ENCODE peak calls at places on chromosomes 5 and 9, in five cellular contexts. W, R, Q, N and S are unnamed samples.

GRCh38 chr9:110638381-110638954 is 30.1 kb upstream of the MUSK start:
- DNase-seq in W (no peak), R (no peak), Q (no peak), N (no peak), S (no peak)

GRCh38 chr9:70081120-70081495 is 37.5 kb downstream of the MAMDC2 start:
- DNase-seq in W (no peak), R (peak), Q (no peak), N (peak), S (no peak)

GRCh38 chr9:76191493-76191892 is 202.7 kb downstream of the RFK start:
- DNase-seq in W (no peak), R (no peak), Q (no peak), N (no peak), S (no peak)

GRCh38 chr9:89418112-89418872 is 79.6 kb downstream of the SEMA4D start:
- DNase-seq in W (no peak), R (no peak), Q (no peak), N (no peak), S (no peak)

GRCh38 chr9:76789850-76790249 is 25.6 kb downstream of the PCA3 start:
- DNase-seq in W (no peak), R (no peak), Q (no peak), N (no peak), S (no peak)

GRCh38 chr9:105502276-105502675 is 54.4 kb downstream of the FSD1L start:
- DNase-seq in W (no peak), R (no peak), Q (no peak), N (no peak), S (no peak)

GRCh38 chr5:41193462-41194166 is 19.7 kb downstream of the C6 start:
- DNase-seq in W (peak), R (peak), Q (peak), N (peak), S (peak)

GRCh38 chr5:119355244-119355635 is 579 bp upstream of the TNFAIP8 start:
- DNase-seq in W (no peak), R (no peak), Q (no peak), N (no peak), S (no peak)

GRCh38 chr5:41246376-41246775 is 33.0 kb upstream of the C6 start:
- DNase-seq in W (no peak), R (peak), Q (no peak), N (no peak), S (no peak)

GRCh38 chr9:81477669-81478068 is 211.7 kb downstream of the TLE1 start:
- DNase-seq in W (no peak), R (no peak), Q (no peak), N (no peak), S (no peak)
- H3K4me3 ChIP-seq in W (no peak), R (no peak), Q (no peak), N (no peak), S (no peak)

DNA sequence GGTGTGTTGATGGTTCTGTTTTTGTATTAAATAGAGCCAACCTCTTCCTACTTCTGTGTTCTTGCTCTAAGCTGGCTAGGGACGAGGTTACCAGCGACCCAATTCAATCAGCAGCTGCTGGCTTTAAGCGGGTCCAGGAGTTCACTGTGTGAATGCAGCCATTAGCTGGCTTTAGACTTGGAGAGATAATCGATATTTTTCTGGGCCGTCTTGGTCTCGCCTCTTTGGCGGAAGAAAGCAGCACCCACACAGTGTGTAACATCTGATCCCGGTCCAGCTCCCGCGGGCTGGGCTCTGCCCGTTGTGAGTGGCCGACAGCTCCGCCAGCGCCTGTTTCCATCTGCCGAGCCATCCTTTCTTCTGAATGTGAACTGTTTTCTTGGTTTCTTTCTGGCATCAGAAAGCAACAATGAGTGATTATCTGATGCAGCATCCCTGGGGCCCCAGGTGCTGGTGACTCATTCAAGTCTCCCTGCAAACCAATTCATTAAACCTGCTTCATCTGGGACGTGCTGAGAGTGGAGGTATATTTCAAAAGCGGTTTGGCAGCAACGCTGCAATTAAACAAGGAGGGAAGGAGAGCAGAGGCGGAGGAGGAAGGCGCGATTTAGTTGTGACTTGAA is 90.8 kb upstream of the IRX4 start:
- DNase-seq in W (no peak), R (no peak), Q (no peak), N (no peak), S (peak)
- H3K27ac ChIP-seq in W (no peak), R (no peak), Q (no peak), N (no peak), S (no peak)

GRCh38 chr5:65721775-65722574 is at the start of the genes NLN and SGTB:
- DNase-seq in W (peak), R (peak), Q (peak), N (peak), S (peak)

GRCh38 chr5:65721050-65721774 is 697 bp downstream of the SGTB start:
- DNase-seq in W (peak), R (peak), Q (peak), N (peak), S (peak)

GRCh38 chr5:65722575-65723424 is 795 bp downstream of the NLN start:
- DNase-seq in W (peak), R (peak), Q (no peak), N (no peak), S (no peak)

DNA sequence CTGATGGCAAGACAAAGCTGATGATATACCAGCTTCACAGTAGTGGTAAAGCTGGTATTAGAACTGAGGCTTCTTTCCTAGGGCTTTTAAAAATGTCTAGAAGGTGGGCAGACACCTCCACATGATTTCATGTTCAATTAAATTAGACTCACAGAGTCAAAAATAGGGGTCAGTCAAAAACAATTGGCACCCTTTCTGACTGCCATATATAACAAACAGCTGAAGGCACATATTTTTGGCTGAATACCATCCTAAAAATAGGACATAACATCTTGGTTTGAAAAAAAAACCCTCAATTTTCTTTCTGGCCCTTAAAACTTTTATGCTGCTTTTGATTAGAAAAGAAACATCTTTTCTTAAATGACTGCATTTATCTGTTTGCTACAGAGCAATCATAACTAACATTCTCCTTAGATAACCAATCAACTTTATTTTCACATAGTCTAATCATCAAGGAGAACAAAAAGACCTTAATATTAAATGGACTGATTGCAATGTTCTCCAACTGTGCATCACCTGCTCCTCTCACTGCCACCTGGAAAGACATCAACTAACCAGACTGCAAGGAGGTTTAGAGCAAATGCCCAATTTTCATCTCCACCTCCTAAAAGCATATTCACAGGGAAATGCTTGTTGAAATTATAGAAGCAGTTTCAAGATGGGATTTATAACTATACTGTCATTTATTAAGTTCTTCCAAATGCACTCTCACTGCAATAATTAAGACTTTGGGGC is 3.2 kb downstream of the SGTB start:
- DNase-seq in W (no peak), R (no peak), Q (no peak), N (no peak), S (no peak)
- H3K4me3 ChIP-seq in W (no peak), R (no peak), Q (no peak), N (no peak), S (peak)

GRCh38 chr5:17354265-17354664 is 136.8 kb downstream of the BASP1 start:
- DNase-seq in W (no peak), R (no peak), Q (no peak), N (no peak), S (no peak)

GRCh38 chr5:17357504-17357903 is 140.1 kb downstream of the BASP1 start:
- DNase-seq in W (no peak), R (no peak), Q (no peak), N (no peak), S (no peak)

GRCh38 chr5:17359451-17359965 is 138.5 kb upstream of the TAF11L2 start:
- DNase-seq in W (no peak), R (no peak), Q (no peak), N (no peak), S (no peak)

GRCh38 chr5:17360879-17361278 is 137.2 kb upstream of the TAF11L2 start:
- DNase-seq in W (no peak), R (no peak), Q (no peak), N (no peak), S (no peak)

DNA sequence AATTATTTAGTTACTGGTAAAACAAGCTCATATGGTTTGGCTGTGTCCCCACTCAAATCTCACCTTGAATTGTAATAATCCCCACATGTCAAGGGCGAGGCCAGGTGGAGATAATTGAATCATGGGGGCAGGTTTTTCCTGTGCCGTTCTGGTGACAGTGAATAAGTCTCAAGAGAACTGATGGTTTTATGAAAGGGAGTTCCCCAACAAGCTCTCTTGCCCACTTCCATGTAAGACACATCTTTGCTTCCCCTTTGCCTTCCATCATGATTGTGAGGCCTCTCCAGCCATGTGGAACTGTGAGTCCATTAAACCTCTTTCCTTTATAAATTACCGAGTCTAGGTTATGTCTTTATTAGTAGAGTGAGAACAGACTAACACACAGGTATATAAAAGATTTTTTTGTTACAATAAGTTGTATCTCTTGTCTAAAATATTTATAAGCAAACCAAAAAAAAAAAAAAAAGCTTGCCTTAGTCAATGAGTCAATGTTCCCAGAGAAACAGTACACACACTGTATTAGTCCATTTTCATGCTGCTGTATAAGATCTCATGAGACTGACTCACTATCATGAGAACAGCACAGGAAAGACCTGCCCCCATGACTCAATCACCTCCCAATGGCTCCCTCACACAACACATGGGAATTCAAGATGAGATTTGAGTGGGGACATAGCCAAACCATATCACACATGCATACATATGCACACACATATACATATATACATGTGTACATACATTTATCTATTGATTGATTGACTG is 138.3 kb downstream of the BASP1 start:
- DNase-seq in W (no peak), R (peak), Q (no peak), N (no peak), S (no peak)
- H3K27ac ChIP-seq in W (no peak), R (peak), Q (no peak), N (no peak), S (no peak)

GRCh38 chr5:57532513-57533497 is 50.2 kb upstream of the ACTBL2 start:
- DNase-seq in W (no peak), R (peak), Q (no peak), N (no peak), S (no peak)

GRCh38 chr5:57537831-57538230 is 55.2 kb upstream of the ACTBL2 start:
- DNase-seq in W (no peak), R (no peak), Q (no peak), N (no peak), S (no peak)

GRCh38 chr5:57539281-57539701 is 56.7 kb upstream of the ACTBL2 start:
- DNase-seq in W (no peak), R (peak), Q (no peak), N (no peak), S (no peak)

DNA sequence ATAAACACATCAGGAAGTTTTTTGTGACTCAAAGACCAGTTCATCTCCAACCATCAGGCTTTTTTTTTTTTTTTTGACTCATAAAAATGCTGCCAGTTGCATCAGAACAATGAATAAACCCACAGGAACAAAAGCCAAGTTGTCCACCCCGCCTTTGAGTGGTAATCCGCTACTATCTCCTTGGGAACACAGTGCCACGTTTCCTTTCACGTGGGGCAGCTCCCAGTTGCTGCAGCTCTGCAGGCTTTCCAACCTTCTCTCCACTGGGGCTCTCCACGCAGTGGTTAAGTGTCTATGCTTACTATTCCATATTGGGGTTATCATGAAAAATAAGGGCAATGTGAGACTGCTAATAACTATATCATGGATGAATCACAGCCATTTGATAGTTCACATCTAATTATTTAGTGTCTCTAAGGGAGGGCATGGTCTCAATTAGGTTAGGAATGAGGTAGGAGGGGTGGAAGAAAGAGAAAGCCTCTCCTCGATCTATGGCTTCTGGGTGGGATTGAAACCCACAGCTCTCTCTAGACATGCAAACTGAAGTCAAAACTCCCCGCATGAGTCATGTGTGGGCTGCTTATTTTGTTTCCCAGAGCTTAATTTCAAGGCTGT is 55.8 kb upstream of the ACTBL2 start:
- DNase-seq in W (no peak), R (peak), Q (no peak), N (no peak), S (peak)
- H3K4me3 ChIP-seq in W (no peak), R (no peak), Q (no peak), N (no peak), S (no peak)